ENCODE peak calls at places on chromosome 16, in seven cellular contexts. W, J, Y, S, Z, V and M are unnamed samples.

GRCh38 chr16:54355251-54355650 is 68.7 kb upstream of the IRX3 start:
- DNase-seq in J (no peak), V (no peak), S (no peak), Z (no peak), W (no peak), Y (peak; percentile 13), M (no peak)

GRCh38 chr16:15493416-15494181 is 59.2 kb downstream of the BMERB1 start:
- DNase-seq in J (no peak), S (no peak), Z (no peak), V (no peak), W (no peak), Y (peak; percentile 52), M (peak; percentile 69)

GRCh38 chr16:48013476-48013875 is 142.3 kb downstream of the ABCC12 start:
- DNase-seq in V (no peak), Y (no peak), Z (no peak), S (no peak), J (no peak), W (no peak), M (no peak)

GRCh38 chr16:53518550-53519416 is 15.8 kb upstream of the AKTIP start:
- DNase-seq in W (peak; percentile 58), Y (peak; percentile 54), Z (peak; percentile 31), V (no peak), J (peak; percentile 84), S (no peak), M (no peak)

GRCh38 chr16:75801307-75801706 is 75.0 kb upstream of the CPHXL start:
- DNase-seq in J (no peak), S (no peak), Z (no peak), W (no peak), Y (no peak), V (no peak), M (no peak)

GRCh38 chr16:21033707-21034106 is 116.9 kb downstream of the DNAH3 start:
- DNase-seq in Z (no peak), Y (no peak), J (no peak), V (peak; percentile 44), W (peak; percentile 77), S (no peak), M (no peak)

GRCh38 chr16:31476305-31477219 is 4.6 kb downstream of the TGFB1I1 start:
- DNase-seq in S (peak; percentile 52), V (peak; percentile 72), Z (peak; percentile 44), Y (no peak), W (peak; percentile 80), J (peak; percentile 89), M (no peak)

GRCh38 chr16:67036323-67036741 is 7.4 kb downstream of the CBFB start:
- DNase-seq in V (no peak), Z (no peak), Y (no peak), W (no peak), S (no peak), J (no peak), M (no peak)

GRCh38 chr16:85417156-85417860 is 195.8 kb upstream of the GSE1 start:
- DNase-seq in Z (no peak), S (no peak), V (peak; percentile 7), W (no peak), Y (no peak), J (no peak), M (no peak)

GRCh38 chr16:23434380-23434779 is 18.6 kb downstream of the COG7 start:
- DNase-seq in Z (no peak), J (no peak), Y (peak; percentile 74), V (no peak), W (no peak), S (peak; percentile 65), M (no peak)

GRCh38 chr16:28863929-28864886 is 565 bp downstream of the SH2B1 start:
- DNase-seq in Y (peak; percentile 55), S (peak; percentile 39), W (peak; percentile 39), Z (no peak), V (no peak), J (peak; percentile 61), M (peak; percentile 40)

GRCh38 chr16:27174798-27175197 is 28.5 kb upstream of the KDM8 start:
- DNase-seq in V (no peak), S (no peak), Z (no peak), Y (peak; percentile 53), J (no peak), W (no peak), M (no peak)

GRCh38 chr16:80350066-80350465 is 190.7 kb upstream of the DYNLRB2 start:
- DNase-seq in W (no peak), Z (no peak), V (no peak), S (no peak), Y (no peak), J (no peak), M (no peak)

GRCh38 chr16:67244387-67245188 is 2.7 kb downstream of the FHOD1 start:
- DNase-seq in J (peak; percentile 88), Y (peak; percentile 87), S (no peak), Z (peak; percentile 40), W (peak; percentile 88), V (peak; percentile 77), M (peak; percentile 66)

GRCh38 chr16:65767125-65767524 is 599.4 kb upstream of the CDH5 start:
- DNase-seq in Z (no peak), S (peak; percentile 71), Y (no peak), V (no peak), W (no peak), J (no peak), M (no peak)

GRCh38 chr16:50679676-50680555 is 1.2 kb downstream of the SNX20 start:
- DNase-seq in Y (no peak), S (no peak), Z (no peak), V (no peak), J (no peak), W (no peak), M (no peak)
- TF ChIP-seq CTCF in Y (no peak), S (no peak), Z (no peak), V (no peak), J (no peak), W (no peak), M (no peak)

GRCh38 chr16:72234372-72234771 is 62.4 kb upstream of the PMFBP1 start:
- DNase-seq in S (no peak), W (no peak), J (no peak), Z (no peak), Y (no peak), V (no peak), M (no peak)
- H3K4me1 ChIP-seq in S (no peaks in the 10 kb centered on the region), W (no peaks in the 10 kb centered on the region), J (no peaks in the 10 kb centered on the region), Z (no peaks in the 10 kb centered on the region), Y (no peaks in the 10 kb centered on the region), V (no peaks in the 10 kb centered on the region), M (no peaks in the 10 kb centered on the region)

DNA sequence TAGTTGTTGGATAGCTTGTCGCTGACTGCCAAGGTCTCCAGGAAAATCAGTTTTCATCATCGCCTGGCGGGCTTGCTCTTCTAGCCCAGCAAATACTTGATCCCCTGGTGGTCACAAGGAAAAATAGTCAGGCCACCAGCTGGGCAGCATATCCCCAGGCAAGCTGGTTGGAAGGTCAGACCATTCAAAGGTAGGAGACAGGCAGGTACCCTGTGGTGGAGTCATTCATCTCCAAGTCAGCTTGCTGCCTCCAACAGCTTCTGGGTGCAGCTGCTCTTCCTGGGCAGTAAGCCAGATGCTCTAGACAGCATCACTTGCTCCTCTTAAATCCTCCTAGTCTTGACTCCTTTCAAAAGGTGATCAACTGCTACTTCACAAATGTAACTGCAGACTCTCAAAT is 16.0 kb downstream of the ZNF821 start:
- DNase-seq in V (no peak), Y (no peak), Z (no peak), J (no peak), W (no peak), S (no peak), M (no peak)
- TF ChIP-seq CTCF in V (no peak), Y (no peak), Z (no peak), J (no peak), W (no peak), S (no peak), M (no peak)

GRCh38 chr16:57632568-57632967 is 4.1 kb downstream of the ADGRG1 start:
- DNase-seq in Z (no peak), V (peak; percentile 41), Y (peak; percentile 28), W (peak; percentile 65), J (no peak), S (no peak), M (no peak)
- H3K4me1 ChIP-seq in Z (peaks cover 93% of the 10 kb centered on the region), V (peaks cover 83% of the 10 kb centered on the region), Y (peaks cover 22% of the 10 kb centered on the region), W (peaks cover 70% of the 10 kb centered on the region), J (peaks cover 10% of the 10 kb centered on the region), S (peaks cover 23% of the 10 kb centered on the region), M (peaks cover 5% of the 10 kb centered on the region)

GRCh38 chr16:89010210-89010925 is 33.4 kb upstream of the CBFA2T3 start:
- DNase-seq in J (no peak), W (no peak), Y (no peak), Z (no peak), S (no peak), V (no peak), M (no peak)

GRCh38 chr16:89009343-89010209 is 32.6 kb upstream of the CBFA2T3 start:
- DNase-seq in W (no peak), V (no peak), J (peak; percentile 43), Z (no peak), S (peak; percentile 77), Y (no peak), M (no peak)

GRCh38 chr16:89006036-89006752 is 29.2 kb upstream of the CBFA2T3 start:
- DNase-seq in J (no peak), W (peak; percentile 14), Y (no peak), V (no peak), Z (no peak), S (no peak), M (no peak)

GRCh38 chr16:89005201-89006035 is 28.4 kb upstream of the CBFA2T3 start:
- DNase-seq in W (no peak), V (no peak), S (no peak), J (no peak), Y (no peak), Z (no peak), M (no peak)

GRCh38 chr16:89007371-89008249 is 30.6 kb upstream of the CBFA2T3 start:
- DNase-seq in Z (no peak), J (no peak), Y (no peak), W (no peak), S (no peak), V (no peak), M (no peak)
- TF ChIP-seq CTCF in Z (no peak), J (no peak), Y (no peak), W (no peak), S (no peak), V (no peak), M (no peak)

GRCh38 chr16:81494434-81494806 is 49.8 kb downstream of the CMIP start:
- DNase-seq in S (no peak), J (no peak), V (no peak), W (no peak), Y (no peak), Z (no peak), M (no peak)
- H3K4me1 ChIP-seq in S (peaks cover 16% of the 10 kb centered on the region), J (peaks cover 3% of the 10 kb centered on the region), V (peaks cover 86% of the 10 kb centered on the region), W (peaks cover 40% of the 10 kb centered on the region), Y (peaks cover 22% of the 10 kb centered on the region), Z (peaks cover 100% of the 10 kb centered on the region), M (no peaks in the 10 kb centered on the region)

GRCh38 chr16:57204675-57205074 is 18.5 kb downstream of the RSPRY1 start:
- DNase-seq in J (no peak), Y (no peak), V (no peak), S (peak; percentile 25), Z (no peak), W (no peak), M (no peak)

GRCh38 chr16:57202095-57202886 is 16.2 kb downstream of the RSPRY1 start:
- DNase-seq in Z (no peak), J (no peak), V (no peak), Y (no peak), S (no peak), W (no peak), M (no peak)

GRCh38 chr16:57208926-57209325 is 22.8 kb downstream of the RSPRY1 start:
- DNase-seq in Y (no peak), S (no peak), V (no peak), J (no peak), Z (no peak), W (no peak), M (no peak)

GRCh38 chr16:57203451-57203850 is 17.3 kb downstream of the RSPRY1 start:
- DNase-seq in Z (no peak), J (no peak), V (no peak), S (no peak), W (no peak), Y (no peak), M (no peak)
- TF ChIP-seq CTCF in Z (no peak), J (no peak), V (no peak), S (no peak), W (no peak), Y (no peak), M (no peak)